ENCODE peak calls at places on chromosomes 5 and 9, in seven cellular contexts. S is GM13977; C is thyroid gland; N is choroid plexus epithelial cell; D is endothelial cell; X is endothelial cell of umbilical vein; G is CD4-positive, alpha-beta T cell. I is an unnamed sample.

GRCh38 chr5:115184780-115185179 is 15.1 kb upstream of the TRIM36 start:
- DNase-seq in S (no peak), C (no peak), N (peak; percentile 14), D (no peak), X (no peak), G (no peak), I (no peak)

GRCh38 chr5:94524841-94525697 is 93.3 kb downstream of the KIAA0825 start:
- DNase-seq in S (peak; percentile 53), C (no peak), N (peak; percentile 72), D (no peak), X (peak; percentile 60), G (no peak), I (peak; percentile 30)

GRCh38 chr9:124818431-124819281 is 34.6 kb upstream of the WDR38 start:
- DNase-seq in S (no peak), C (peak; percentile 60), N (no peak), D (no peak), X (no peak), G (no peak), I (no peak)

GRCh38 chr5:116320486-116320885 is 235.7 kb downstream of the COMMD10 start:
- DNase-seq in S (no peak), C (peak; percentile 53), N (peak; percentile 58), D (no peak), X (peak; percentile 79), G (no peak), I (no peak)

GRCh38 chr5:116947691-116948528 is 373.3 kb upstream of the SEMA6A start:
- DNase-seq in S (peak; percentile 55), C (peak; percentile 76), N (peak; percentile 53), D (peak; percentile 79), X (peak; percentile 8), G (peak; percentile 1), I (peak; percentile 70)

GRCh38 chr9:882416-882931 is 41.0 kb downstream of the DMRT1 start:
- DNase-seq in S (no peak), C (no peak), N (no peak), D (no peak), X (no peak), G (no peak), I (no peak)

GRCh38 chr9:113625456-113625855 is 161.9 kb downstream of the RGS3 start:
- DNase-seq in S (no peak), C (no peak), N (no peak), D (no peak), X (no peak), G (no peak), I (no peak)

GRCh38 chr9:15743512-15743911 is 190.7 kb downstream of the CCDC171 start:
- DNase-seq in S (peak; percentile 10), C (no peak), N (no peak), D (no peak), X (no peak), G (no peak), I (peak; percentile 13)

GRCh38 chr5:62340392-62340791 is 34.4 kb downstream of the KIF2A start:
- DNase-seq in S (no peak), C (no peak), N (peak; percentile 60), D (no peak), X (peak; percentile 27), G (no peak), I (no peak)

GRCh38 chr5:81788271-81788670 is 37.4 kb upstream of the SSBP2 start:
- DNase-seq in S (no peak), C (no peak), N (no peak), D (no peak), X (no peak), G (no peak), I (no peak)

GRCh38 chr9:133740891-133741290 is 2.7 kb upstream of the SARDH start:
- DNase-seq in S (no peak), C (no peak), N (no peak), D (no peak), X (no peak), G (no peak), I (no peak)

GRCh38 chr9:99264070-99264469 is 42.0 kb downstream of the SEC61B start:
- DNase-seq in S (no peak), C (no peak), N (peak; percentile 35), D (peak; percentile 18), X (peak; percentile 19), G (no peak), I (no peak)

GRCh38 chr5:180096616-180097015 is 25.1 kb upstream of the RNF130 start:
- DNase-seq in S (no peak), C (no peak), N (no peak), D (no peak), X (no peak), G (no peak), I (no peak)

GRCh38 chr5:152271420-152271819 is 133.7 kb downstream of the NMUR2 start:
- DNase-seq in S (peak; percentile 3), C (peak; percentile 52), N (peak; percentile 16), D (peak; percentile 24), X (no peak), G (no peak), I (no peak)

GRCh38 chr5:143968071-143968878 is 156.3 kb downstream of the HMHB1 start:
- DNase-seq in S (peak; percentile 34), C (peak; percentile 12), N (peak; percentile 78), D (no peak), X (peak; percentile 54), G (no peak), I (peak; percentile 37)

GRCh38 chr5:139839918-139840317 is 44.3 kb downstream of the PSD2 start:
- DNase-seq in S (no peak), C (no peak), N (no peak), D (no peak), X (no peak), G (no peak), I (no peak)

GRCh38 chr5:143723159-143723558 is 88.8 kb upstream of the HMHB1 start:
- DNase-seq in S (no peak), C (no peak), N (no peak), D (no peak), X (no peak), G (no peak), I (no peak)

GRCh38 chr5:18999478-18999877 is 988.5 kb downstream of the CDH18 start:
- DNase-seq in S (no peak), C (no peak), N (no peak), D (no peak), X (no peak), G (no peak), I (no peak)

DNA sequence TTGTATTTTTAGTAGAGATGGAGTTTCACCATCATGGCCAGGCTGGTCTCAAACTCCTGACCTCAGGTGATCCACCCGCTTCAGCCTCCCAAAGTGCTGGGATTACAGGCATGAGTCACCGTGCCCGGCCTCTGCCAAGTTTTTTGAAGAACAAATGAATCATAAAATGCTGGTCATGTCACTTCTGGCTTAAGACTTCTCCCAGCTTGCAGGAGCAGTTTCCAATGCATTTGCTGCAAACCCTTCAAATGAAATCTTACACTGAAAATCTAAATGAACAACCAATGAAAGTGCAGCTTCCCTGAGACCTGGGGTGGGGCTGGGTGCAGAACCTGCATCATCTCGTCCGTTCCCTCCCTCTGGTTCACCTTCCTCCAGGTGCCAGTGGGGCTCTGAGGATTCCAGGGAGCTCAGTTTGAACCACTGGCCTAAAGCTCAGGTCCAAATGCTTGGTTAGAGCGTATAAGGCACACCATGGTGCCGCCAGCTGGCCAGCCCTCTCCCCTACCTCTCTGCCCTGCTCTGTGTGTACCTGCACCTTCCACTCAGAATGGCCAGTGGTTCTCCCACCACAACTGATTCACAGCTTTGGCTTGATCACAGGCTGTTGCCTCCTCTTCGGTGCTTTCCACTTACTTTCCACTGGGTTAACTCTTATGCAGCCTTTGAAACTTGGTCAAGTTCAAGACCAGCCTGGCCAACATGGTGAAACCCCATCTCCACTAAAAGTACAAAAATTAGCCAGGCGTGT is 39.7 kb upstream of the FUBP3 start:
- DNase-seq in S (no peak), C (no peak), N (peak; percentile 80), D (no peak), X (peak; percentile 39), G (no peak), I (no peak)
- TF ChIP-seq CTCF in S (no peak), C (no peak), N (no peak), D (no peak), X (no peak), G (no peak), I (no peak)

DNA sequence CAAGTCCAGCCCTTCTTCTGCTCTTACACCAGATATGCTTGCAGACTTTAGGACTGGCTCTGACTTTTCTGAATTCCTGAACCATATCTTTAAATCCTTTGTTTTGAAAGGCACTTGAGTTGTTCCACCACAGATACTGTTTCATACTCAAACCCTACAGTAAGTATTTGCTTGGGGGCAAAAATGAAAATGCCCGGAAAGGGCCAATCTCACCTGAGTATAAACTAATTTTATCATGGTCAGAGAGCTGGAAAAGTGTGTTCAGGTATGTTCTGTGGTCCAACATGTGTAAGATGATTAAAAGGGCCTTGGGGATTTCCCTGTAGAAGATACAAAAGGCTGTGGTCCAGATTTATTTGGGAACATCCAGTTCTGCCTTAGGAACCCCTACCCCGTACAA is 225.2 kb downstream of the MAN2A1 start:
- DNase-seq in S (no peak), C (no peak), N (no peak), D (no peak), X (no peak), G (no peak), I (no peak)
- TF ChIP-seq CTCF in S (no peak), C (no peak), N (no peak), D (no peak), X (no peak), G (no peak), I (no peak)

GRCh38 chr5:171420429-171421231 is 1.2 kb downstream of the FGF18 start:
- DNase-seq in S (no peak), C (peak; percentile 99), N (peak; percentile 82), D (no peak), X (peak; percentile 58), G (no peak), I (no peak)

GRCh38 chr5:171421331-171422262 is 2.1 kb downstream of the FGF18 start:
- DNase-seq in S (no peak), C (no peak), N (no peak), D (no peak), X (no peak), G (no peak), I (no peak)

GRCh38 chr5:171418316-171418981 is 998 bp upstream of the FGF18 start:
- DNase-seq in S (peak; percentile 93), C (peak; percentile 88), N (peak; percentile 90), D (peak; percentile 90), X (peak; percentile 69), G (no peak), I (peak; percentile 88)

GRCh38 chr5:171418982-171419662 is at the start of gene FGF18:
- DNase-seq in S (peak; percentile 82), C (peak; percentile 63), N (peak; percentile 81), D (peak; percentile 49), X (peak; percentile 41), G (no peak), I (peak; percentile 65)

GRCh38 chr5:171419663-171420428 is 399 bp downstream of the FGF18 start:
- DNase-seq in S (peak; percentile 69), C (peak; percentile 50), N (peak; percentile 38), D (peak; percentile 37), X (no peak), G (no peak), I (peak; percentile 43)
- TF ChIP-seq CTCF in S (no peak), C (no peak), N (no peak), D (no peak), X (no peak), G (no peak), I (no peak)

DNA sequence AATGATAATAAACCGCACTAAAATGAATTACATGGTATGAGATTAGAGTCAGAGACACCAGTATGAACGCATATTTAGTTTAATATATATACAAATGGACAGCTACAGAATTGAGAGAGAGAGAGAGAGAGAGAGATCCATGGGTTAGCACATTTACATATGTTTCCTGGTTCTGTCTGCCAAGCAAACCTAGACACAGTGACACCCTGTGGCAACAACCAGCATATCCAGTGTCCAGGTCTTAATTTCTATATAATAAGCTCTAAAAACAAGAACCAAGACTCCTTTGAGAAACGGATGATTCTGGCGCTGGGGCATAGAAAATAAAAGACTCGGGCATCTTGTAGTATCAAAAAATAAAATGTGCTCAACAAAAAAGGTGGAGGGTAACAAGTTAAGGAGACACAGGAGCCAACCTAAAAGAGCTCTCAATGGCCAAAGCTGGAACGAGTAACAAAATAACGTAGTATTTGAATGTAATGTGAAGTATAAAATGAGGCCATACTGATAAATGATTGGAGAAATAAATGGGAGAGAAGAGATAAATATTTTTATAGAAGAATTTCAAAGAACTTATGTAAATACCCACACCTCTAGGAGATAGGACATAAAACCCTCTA is 84.5 kb downstream of the RFX3 start:
- DNase-seq in S (peak; percentile 33), C (peak; percentile 44), N (peak; percentile 90), D (peak; percentile 40), X (peak; percentile 80), G (peak; percentile 7), I (peak; percentile 44)
- TF ChIP-seq CTCF in S (peak; percentile 58), C (peak; percentile 72), N (peak; percentile 81), D (no peak), X (peak; percentile 42), G (peak; percentile 62), I (peak; percentile 45)

I was measured in GM10248.